ENCODE peak calls at places on chromosomes 12 and 14, in four cellular contexts. R is GM12892, S is A549, I is sigmoid colon. H is an unnamed sample.

GRCh38 chr14:72503271-72503670 is 390.6 kb downstream of the DPF3 start:
- DNase-seq in R (no peak), S (no peak), I (no peak), H (no peak)

GRCh38 chr14:50410921-50411320 is 14.2 kb upstream of the CDKL1 start:
- DNase-seq in R (no peak), S (no peak), I (no peak), H (no peak)

GRCh38 chr14:96938946-96939345 is 141.8 kb downstream of the VRK1 start:
- DNase-seq in S (no peak), I (no peak), R (no peak), H (peak)

GRCh38 chr12:8687846-8688601 is 9.8 kb upstream of the RIMKLB start:
- DNase-seq in I (peak), R (peak), S (peak), H (peak)

GRCh38 chr14:90625445-90625844 is 190.8 kb downstream of the TTC7B start:
- DNase-seq in S (no peak), R (no peak), I (no peak), H (no peak)

GRCh38 chr12:12821975-12822374 is 8.8 kb downstream of the DDX47 start:
- DNase-seq in S (no peak), R (no peak), I (no peak), H (no peak)

GRCh38 chr14:69685217-69685616 is 73.8 kb downstream of the SUSD6 start:
- DNase-seq in I (no peak), R (no peak), S (no peak), H (no peak)

GRCh38 chr14:77580477-77580876 is 36.0 kb downstream of the SPTLC2 start:
- DNase-seq in S (no peak), I (no peak), R (no peak), H (no peak)

GRCh38 chr12:110689601-110690430 is 901 bp upstream of the HVCN1 start:
- DNase-seq in I (peak), R (peak), S (no peak), H (no peak)

GRCh38 chr12:42648061-42648460 is 58.5 kb upstream of the PRICKLE1 start:
- DNase-seq in I (no peak), R (no peak), S (no peak), H (no peak)

GRCh38 chr12:27424631-27425230 is 21.8 kb upstream of the SMCO2 start:
- DNase-seq in S (peak), I (no peak), R (no peak), H (peak)

GRCh38 chr14:71384007-71384605 is 476.8 kb downstream of the PCNX1 start:
- DNase-seq in I (no peak), S (no peak), R (no peak), H (no peak)

GRCh38 chr14:39036760-39037159 is 66.3 kb downstream of the SEC23A start:
- DNase-seq in S (no peak), R (no peak), I (no peak), H (no peak)

GRCh38 chr12:53586745-53587144 is 39.4 kb downstream of the ATF7 start:
- DNase-seq in I (no peak), S (no peak), R (no peak), H (no peak)

GRCh38 chr14:69878251-69878650 is 965 bp upstream of the SMOC1 start:
- DNase-seq in S (no peak), R (no peak), I (no peak), H (no peak)

GRCh38 chr12:66603458-66603857 is 75.4 kb downstream of the GRIP1 start:
- DNase-seq in I (no peak), S (no peak), R (no peak), H (no peak)

DNA sequence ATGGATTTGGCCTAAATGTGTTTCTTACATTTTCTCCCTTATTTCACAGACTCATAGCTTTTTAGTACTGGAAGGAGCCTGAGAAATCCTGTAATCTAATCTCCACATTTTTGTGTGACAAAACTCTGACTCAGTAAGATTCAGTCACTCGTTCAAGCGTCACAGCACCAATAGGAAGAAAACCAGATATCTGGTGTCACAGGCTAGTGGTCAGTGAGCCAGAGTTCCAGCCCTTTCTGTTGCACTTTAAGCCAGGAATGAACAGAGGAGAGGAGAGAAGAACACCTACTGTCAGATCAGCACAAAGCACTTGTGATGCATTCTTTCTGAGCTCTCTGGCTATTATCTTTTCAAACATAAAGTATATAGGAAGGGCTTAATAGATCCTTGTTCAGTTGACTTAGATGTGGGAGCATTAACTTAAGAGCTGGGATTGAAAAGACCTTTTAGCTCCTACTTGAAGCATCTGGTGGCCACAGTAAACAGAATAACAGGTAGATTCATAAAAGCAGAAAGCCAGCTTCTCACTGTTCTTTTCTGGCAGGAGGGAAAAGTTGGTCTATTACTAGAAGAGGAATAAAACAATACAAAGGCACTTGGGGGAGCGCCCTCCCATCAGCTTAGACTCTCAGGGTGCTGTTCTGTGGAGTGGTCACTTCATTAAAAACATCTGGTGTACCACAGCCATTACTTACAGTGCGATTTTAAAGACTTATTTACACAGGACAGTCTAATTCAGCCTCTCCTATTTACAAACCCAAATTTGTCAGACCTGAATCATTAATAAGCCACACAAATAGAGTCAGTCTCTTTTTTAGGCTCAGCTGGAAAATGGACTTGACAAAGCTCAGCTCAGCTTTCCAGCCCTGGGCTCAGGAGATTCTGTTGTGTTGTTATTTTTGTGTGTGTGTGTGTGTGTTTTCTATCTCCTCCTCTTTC is 12.2 kb upstream of the NID2 start:
- DNase-seq in S (peak), R (no peak), I (no peak), H (no peak)
- TF ChIP-seq POLR2A in S (no peak), R (no peak), I (no peak), H (no peak)

GRCh38 chr14:106377432-106377831 is 851.0 kb downstream of the TMEM121 start:
- DNase-seq in I (no peak), S (no peak), R (no peak), H (no peak)

GRCh38 chr14:106378191-106378590 is 851.8 kb downstream of the TMEM121 start:
- DNase-seq in I (no peak), S (no peak), R (no peak), H (peak)

DNA sequence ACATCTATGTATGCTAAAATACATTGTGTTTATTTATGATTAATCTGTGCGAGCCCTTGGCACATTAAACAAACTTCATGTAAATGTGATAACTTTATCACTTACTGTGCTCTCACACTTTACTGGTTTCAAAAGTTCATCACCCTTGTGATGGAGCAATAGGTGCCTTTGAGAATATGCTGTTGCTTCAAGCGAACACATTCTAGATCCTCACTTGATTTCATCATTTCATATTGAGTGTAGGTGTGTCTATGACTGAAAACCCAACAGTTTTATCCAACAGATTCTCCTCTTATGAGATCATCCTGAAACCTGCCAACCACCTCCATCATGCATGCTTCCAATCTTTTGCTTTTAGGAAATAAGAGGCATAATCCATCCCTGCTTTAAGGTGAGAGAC is 854.4 kb downstream of the TMEM121 start:
- DNase-seq in R (no peak), S (no peak), I (no peak), H (no peak)
- TF ChIP-seq POLR2A in R (no peak), S (no peak), I (no peak), H (no peak)

GRCh38 chr12:9866786-9867379 is 2.3 kb downstream of the CLEC2B start:
- DNase-seq in S (no peak), R (no peak), I (no peak), H (no peak)

GRCh38 chr12:9867531-9867930 is 1.6 kb downstream of the CLEC2B start:
- DNase-seq in S (no peak), I (no peak), R (no peak), H (no peak)

GRCh38 chr12:9869307-9870161 is at the start of gene CLEC2B:
- DNase-seq in R (no peak), I (no peak), S (no peak), H (peak)

GRCh38 chr12:9868951-9869306 is 225 bp downstream of the CLEC2B start:
- DNase-seq in S (no peak), R (no peak), I (no peak), H (no peak)

GRCh38 chr12:9868271-9868815 is 811 bp downstream of the CLEC2B start:
- DNase-seq in R (no peak), S (no peak), I (no peak), H (no peak)
- TF ChIP-seq POLR2A in R (no peak), S (no peak), I (no peak), H (no peak)

DNA sequence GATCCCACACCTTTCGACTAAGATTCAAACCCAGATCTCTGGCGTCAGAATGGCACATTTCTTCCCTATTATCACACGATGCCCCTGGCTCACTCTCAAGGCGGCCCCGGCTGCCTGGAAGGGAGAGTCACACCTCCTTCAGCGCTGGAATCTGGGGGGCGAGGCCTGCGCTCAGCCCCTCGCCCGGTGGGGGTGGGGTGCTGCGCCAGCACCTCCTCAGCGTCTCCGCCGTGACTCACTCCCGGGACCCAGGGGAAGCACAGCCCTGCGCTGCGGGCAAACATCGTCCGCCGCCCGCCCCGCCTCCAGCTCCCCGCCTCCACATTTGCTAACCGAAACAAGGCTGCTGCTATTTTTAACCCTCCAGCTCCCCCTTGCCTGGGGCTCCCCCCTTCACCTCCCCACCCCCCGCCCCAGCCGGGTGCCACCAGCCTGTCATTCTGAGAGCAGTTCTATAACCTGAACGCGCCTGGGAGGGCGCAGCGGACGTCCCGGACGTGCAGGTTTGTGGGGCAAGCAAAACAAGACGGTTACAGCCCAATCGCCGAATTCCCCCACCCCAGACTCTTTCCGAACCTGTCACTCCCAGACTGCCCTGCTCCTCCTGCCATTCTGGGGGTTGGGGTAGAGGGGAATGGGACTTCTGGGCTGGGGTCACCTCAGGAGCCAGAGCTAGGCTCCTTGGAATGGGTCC is 6.8 kb downstream of the HDAC7 start:
- DNase-seq in S (peak), I (peak), R (peak), H (peak)
- TF ChIP-seq POLR2A in S (no peak), I (no peak), R (peak), H (no peak)

GRCh38 chr14:29990993-29991392 is 63.3 kb upstream of the PRKD1 start:
- DNase-seq in S (no peak), I (no peak), R (no peak), H (no peak)
- TF ChIP-seq POLR2A in S (no peak), I (no peak), R (no peak), H (no peak)

GRCh38 chr14:64388533-64389243 is 535 bp downstream of the MTHFD1 start:
- DNase-seq in I (no peak), S (no peak), R (no peak), H (no peak)
- TF ChIP-seq POLR2A in I (no peak), S (no peak), R (no peak), H (no peak)

GRCh38 chr14:105064721-105065143 is 498 bp downstream of the GPR132 start:
- DNase-seq in I (peak), S (no peak), R (no peak), H (no peak)

GRCh38 chr14:105064001-105064400 is 1.2 kb downstream of the GPR132 start:
- DNase-seq in R (no peak), I (no peak), S (no peak), H (no peak)

GRCh38 chr14:105067140-105067968 is 2.1 kb upstream of the GPR132 start:
- DNase-seq in I (no peak), S (no peak), R (no peak), H (no peak)

GRCh38 chr14:105066285-105067071 is 1.2 kb upstream of the GPR132 start:
- DNase-seq in S (no peak), R (no peak), I (no peak), H (no peak)

DNA sequence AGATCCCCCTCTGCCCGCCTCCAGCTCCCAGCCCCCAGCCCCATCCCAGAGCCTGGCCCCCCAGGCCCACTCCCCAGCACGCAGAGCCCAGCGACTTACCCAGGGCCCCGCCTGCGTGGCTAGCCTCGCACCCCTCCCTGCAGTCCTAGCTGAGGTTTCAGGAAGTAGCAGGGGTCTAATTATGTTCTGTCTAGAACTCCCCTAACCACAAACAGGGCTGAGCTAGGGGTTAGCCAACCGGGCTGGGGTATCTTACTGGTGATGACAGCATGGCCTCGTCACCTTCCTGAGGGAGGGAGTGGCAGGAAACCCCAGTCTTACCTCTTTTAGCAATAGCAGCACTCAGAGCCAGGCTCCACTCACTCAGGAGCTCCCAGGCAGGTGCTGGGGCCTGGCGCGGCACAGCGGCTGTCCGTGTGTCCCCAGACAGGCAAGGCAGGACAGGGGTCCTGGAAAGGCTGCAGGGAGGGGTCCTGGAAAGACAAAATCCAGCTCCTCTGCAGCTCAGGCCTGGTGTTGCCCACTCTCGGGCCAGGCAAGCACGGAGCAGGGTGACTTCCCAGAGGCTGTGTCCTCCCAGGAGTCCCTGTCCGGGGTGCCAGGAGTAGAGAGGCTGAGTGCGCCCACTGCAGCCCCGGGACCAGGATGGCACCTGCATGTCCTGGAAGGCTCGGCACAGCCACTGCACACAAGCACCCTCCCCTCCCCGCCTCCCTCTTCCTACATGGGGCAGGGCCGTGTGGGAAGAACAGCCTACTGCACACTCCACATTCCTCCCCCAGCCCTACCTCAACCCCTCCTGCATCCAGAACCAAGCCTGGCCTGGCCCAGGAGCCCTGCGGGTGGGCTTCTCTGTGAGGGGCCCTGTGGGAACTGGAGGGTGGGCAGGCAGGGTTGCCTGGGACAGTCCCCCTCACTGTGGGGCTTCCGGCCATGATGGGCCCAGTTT is at the start of gene GPR132:
- DNase-seq in I (peak), R (peak), S (no peak), H (no peak)
- TF ChIP-seq POLR2A in I (peak), R (peak), S (no peak), H (no peak)

DNA sequence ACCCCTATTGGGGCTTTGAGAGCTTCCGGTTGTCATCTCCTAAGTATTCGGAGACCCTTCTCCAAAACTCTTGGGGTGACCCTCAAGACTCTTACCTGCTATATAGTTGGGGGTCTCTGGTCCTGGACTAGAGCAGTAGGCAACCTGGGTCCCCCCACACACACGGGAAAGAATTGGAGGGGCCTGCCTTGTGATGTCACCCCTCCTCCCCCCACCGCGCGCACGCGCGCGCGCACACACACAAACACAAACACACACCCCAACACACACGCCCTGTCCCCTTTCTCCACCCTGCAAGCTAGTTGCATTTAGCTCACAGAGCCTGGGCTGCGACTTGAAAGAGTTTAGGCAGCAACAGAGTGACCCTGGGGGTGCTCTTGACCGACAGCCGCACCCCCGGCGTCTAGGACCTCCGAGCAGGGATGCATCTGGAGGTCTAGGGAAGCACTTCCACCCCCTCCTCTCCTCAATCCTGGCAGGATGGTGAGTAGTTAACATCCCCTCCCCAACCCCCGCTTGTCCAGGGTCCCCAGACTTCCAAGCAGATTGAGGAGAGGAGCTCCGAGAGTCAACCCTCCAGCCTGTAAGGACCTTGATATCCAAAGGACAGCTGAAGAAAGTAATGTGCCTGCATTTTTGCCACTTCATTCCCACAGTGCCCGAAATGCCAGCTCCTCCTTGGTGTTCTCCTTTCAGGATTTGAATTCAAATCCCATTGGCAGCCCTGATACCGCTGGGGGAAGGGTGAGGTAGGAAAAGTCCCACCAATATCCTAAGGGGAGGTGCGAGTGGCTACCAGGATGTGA is 1.4 kb upstream of the DNAJC14 start:
- DNase-seq in S (peak), R (peak), I (peak), H (peak)
- TF ChIP-seq POLR2A in S (peak), R (no peak), I (peak), H (peak)

GRCh38 chr12:1606021-1606622 is 11.7 kb upstream of the FBXL14 start:
- DNase-seq in S (peak), I (peak), R (no peak), H (peak)
- TF ChIP-seq POLR2A in S (peak), I (peak), R (peak), H (peak)

H was measured in erythroblast.